ENCODE peak calls at places on chromosomes 3 and 15, in eight cellular contexts. R is fibroblast of pulmonary artery, Q is HepG2, W is adrenal gland, J is GM23338, G is tibial artery, E is gastrocnemius medialis, N is WTC11. C is an unnamed sample.

GRCh38 chr15:99476413-99477222 is 89.2 kb upstream of the MEF2A start:
- DNase-seq in R (peak; percentile 98), N (no peak), W (no peak), G (peak; percentile 78), E (peak; percentile 67), Q (peak; percentile 73), J (no peak), C (no peak)

GRCh38 chr3:45097296-45097883 is 48.8 kb downstream of the CDCP1 start:
- DNase-seq in R (no peak), Q (no peak), E (no peak), G (no peak), J (no peak), W (no peak), N (no peak), C (no peak)

GRCh38 chr15:71444032-71444810 is 328.9 kb downstream of the THSD4 start:
- DNase-seq in G (no peak), Q (no peak), W (no peak), N (no peak), J (no peak), E (no peak), R (no peak), C (no peak)

GRCh38 chr3:183233986-183234385 is 19.1 kb upstream of the B3GNT5 start:
- DNase-seq in N (no peak), W (no peak), E (no peak), R (peak; percentile 30), J (no peak), G (no peak), Q (no peak), C (no peak)

GRCh38 chr3:114499986-114500385 is 206.2 kb downstream of the TIGIT start:
- DNase-seq in J (no peak), R (peak; percentile 29), N (no peak), G (no peak), E (no peak), Q (no peak), W (no peak), C (no peak)

GRCh38 chr15:75302318-75302717 is 19.7 kb downstream of the GOLGA6D start:
- DNase-seq in R (no peak), Q (no peak), W (no peak), G (no peak), N (no peak), E (no peak), J (no peak), C (no peak)

GRCh38 chr3:54121404-54122045 is 827 bp upstream of the CACNA2D3 start:
- DNase-seq in Q (no peak), G (no peak), W (no peak), R (peak; percentile 26), E (no peak), N (peak; percentile 37), J (peak; percentile 59), C (no peak)

GRCh38 chr3:98188553-98188952 is 22.1 kb downstream of the OR5H15 start:
- DNase-seq in W (no peak), J (peak; percentile 75), R (no peak), G (no peak), Q (peak; percentile 16), E (no peak), N (no peak), C (no peak)

GRCh38 chr15:62257991-62258390 is 92.9 kb upstream of the C2CD4B start:
- DNase-seq in J (no peak), G (no peak), R (no peak), Q (no peak), E (no peak), W (no peak), N (no peak), C (no peak)

GRCh38 chr3:48689384-48689783 is 3.7 kb upstream of the NCKIPSD start:
- DNase-seq in J (no peak), N (no peak), R (no peak), G (no peak), W (no peak), Q (no peak), E (no peak), C (no peak)

GRCh38 chr3:194879126-194879887 is 193.6 kb downstream of the FAM43A start:
- DNase-seq in R (peak; percentile 34), E (no peak), Q (no peak), W (no peak), N (no peak), J (no peak), G (peak; percentile 51), C (no peak)

GRCh38 chr15:24772709-24773373 is 97.3 kb downstream of the NPAP1 start:
- DNase-seq in N (peak; percentile 84), E (peak; percentile 63), Q (peak; percentile 67), W (peak; percentile 78), J (peak; percentile 87), R (peak; percentile 84), G (peak; percentile 24), C (no peak)

GRCh38 chr3:64214002-64214696 is 11.1 kb downstream of the PRICKLE2 start:
- DNase-seq in N (no peak), E (peak; percentile 19), Q (no peak), J (no peak), G (peak; percentile 52), R (peak; percentile 95), W (no peak), C (peak; percentile 34)

GRCh38 chr3:127207727-127208482 is 15.0 kb downstream of the PRR23E start:
- DNase-seq in J (no peak), E (no peak), N (no peak), Q (no peak), R (no peak), W (no peak), G (no peak), C (no peak)

GRCh38 chr15:85621096-85621495 is 173.6 kb downstream of the KLHL25 start:
- DNase-seq in G (no peak), E (no peak), Q (no peak), W (no peak), J (no peak), N (no peak), R (no peak), C (no peak)

GRCh38 chr15:67456677-67457529 is 64.0 kb upstream of the C15orf61 start:
- DNase-seq in G (peak; percentile 78), R (peak; percentile 70), E (peak; percentile 60), W (peak; percentile 80), Q (peak; percentile 49), J (peak; percentile 92), N (peak; percentile 91), C (peak; percentile 68)

GRCh38 chr3:197518794-197519451 is 36.8 kb downstream of the BDH1 start:
- DNase-seq in E (no peak), R (peak; percentile 28), N (no peak), W (no peak), G (no peak), Q (no peak), J (no peak), C (no peak)

GRCh38 chr15:34791701-34792100 is 3.6 kb downstream of the ACTC1 start:
- DNase-seq in R (no peak), J (no peak), Q (no peak), N (no peak), G (no peak), W (no peak), E (no peak), C (no peak)

DNA sequence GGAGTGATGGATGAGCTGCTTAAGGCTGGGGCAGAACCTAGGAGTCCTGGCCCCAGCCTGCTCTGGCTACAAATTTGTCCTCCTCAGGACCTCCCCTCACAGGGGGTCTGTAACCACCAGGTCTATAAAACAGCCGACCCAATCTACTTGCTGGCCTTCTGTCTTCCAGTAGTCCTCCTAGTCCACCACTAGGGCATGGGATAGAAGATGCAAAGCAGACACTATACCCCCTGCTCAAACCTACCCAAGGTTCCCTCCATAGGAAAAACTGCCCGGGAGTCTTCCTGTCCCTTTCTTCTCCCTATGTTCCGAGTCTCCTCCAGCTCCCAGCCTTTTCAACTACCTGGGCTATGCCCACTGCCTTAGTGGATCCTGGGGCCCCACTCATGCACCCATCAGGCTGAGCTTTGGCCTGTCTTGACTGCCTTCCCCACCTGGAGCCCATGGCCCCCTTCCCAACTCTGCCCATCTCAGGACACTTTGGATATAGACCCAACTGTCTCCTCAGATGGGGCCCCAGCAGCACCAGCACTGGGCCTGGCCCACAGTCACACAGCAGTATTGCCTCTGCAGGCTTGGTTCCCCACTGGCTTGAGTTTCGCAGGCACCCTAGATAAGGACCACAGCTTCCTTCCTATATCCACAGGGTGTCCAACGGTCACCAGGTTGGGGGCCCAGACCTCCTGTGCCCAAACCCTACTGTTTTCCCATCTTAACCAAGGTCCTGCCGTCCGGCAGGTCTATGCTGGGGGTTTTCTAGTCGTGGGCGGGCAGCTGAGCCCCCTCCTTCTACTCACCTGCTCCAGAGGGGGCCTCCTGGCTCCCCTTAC is 1.1 kb downstream of the HYAL3 start:
- DNase-seq in E (no peak), N (no peak), J (peak; percentile 32), Q (no peak), G (no peak), W (no peak), R (no peak), C (no peak)
- TF ChIP-seq CTCF in E (no peak), N (no peak), J (no peak), Q (no peak), G (no peak), W (no peak), R (peak; percentile 26), C (no peak)

DNA sequence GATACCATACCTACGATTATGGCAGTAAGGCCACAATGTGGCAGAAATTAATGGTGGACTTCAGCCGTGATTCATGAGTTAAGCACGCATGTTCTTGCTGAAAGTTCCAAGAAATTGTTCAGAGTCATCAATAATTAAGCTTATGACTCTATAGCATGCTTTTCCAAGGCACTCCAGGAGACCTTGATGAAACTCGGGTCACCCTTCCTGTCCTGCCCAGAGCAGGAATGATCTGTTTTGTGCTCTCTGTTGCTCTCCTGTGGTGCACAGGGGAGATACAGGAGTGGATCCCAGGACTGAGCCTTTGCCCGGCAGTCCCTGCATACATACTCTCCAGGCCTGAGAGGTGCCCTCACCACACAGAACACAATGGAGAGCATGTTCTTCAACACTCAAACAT is 141.6 kb upstream of the SLC2A2 start:
- DNase-seq in E (no peak), R (peak; percentile 44), N (peak; percentile 43), Q (peak; percentile 76), W (peak; percentile 58), J (peak; percentile 67), G (no peak), C (no peak)
- TF ChIP-seq CTCF in E (no peak), R (peak; percentile 54), N (no peak), Q (peak; percentile 85), W (peak; percentile 47), J (peak; percentile 66), G (no peak), C (no peak)

DNA sequence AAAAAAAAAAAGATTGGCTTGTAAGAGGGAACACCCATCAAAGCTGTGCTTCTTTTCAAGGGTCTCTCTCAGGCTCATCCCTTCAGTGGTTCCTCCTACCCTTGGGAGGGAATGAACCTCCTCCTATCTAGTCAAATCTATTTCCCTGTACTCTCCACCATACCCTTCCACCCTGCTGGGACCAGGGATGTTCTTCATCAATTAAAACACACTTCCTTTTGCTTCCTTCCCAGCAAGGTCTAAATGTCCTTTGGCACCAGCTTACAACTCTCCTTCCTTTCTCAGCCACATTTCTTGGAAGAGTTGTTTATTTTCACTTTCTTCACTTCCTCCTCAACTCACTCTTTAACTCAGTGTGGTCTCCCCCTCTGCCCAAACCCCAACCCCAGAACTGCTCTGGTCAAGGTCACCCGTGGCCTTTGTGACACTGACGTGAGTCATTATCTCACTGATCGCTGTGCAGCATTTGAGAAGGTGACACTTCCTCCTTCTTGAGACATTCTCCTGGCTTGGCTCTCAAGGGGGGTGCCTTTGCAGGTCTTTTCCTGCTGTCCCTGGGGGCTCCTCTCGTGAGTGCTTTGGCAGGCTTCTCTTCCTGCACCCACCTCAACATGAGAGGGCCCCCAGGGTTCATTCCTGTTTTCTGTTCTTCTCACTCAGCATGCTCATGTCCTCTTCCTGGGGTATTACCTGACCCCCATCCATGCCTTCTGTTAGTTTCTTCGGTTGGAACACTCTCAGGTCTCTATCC is 210.5 kb upstream of the TLE3 start:
- DNase-seq in Q (no peak), R (no peak), E (no peak), N (no peak), J (no peak), G (no peak), W (no peak), C (no peak)
- TF ChIP-seq CTCF in Q (no peak), R (no peak), E (no peak), N (no peak), J (no peak), G (no peak), W (no peak), C (no peak)

GRCh38 chr3:82329300-82329699 is 567.9 kb upstream of the GBE1 start:
- DNase-seq in E (no peak), W (no peak), G (no peak), N (no peak), Q (no peak), J (no peak), R (no peak), C (no peak)
- TF ChIP-seq CTCF in E (peak; percentile 41), W (peak; percentile 53), G (no peak), N (peak; percentile 17), Q (no peak), J (no peak), R (peak; percentile 21), C (no peak)